ENCODE peak calls at places on chromosomes 16 and 17, in seven cellular contexts. A, Z, K, D, R, P and Y are unnamed samples.

GRCh38 chr16:70320121-70320520 is 21.1 kb downstream of the DDX19B start:
- DNase-seq in A (no peak), Z (no peak), K (no peak), D (no peak), R (no peak), P (no peak), Y (no peak)

GRCh38 chr16:74019608-74020007 is 277.0 kb upstream of the PSMD7 start:
- DNase-seq in A (no peak), Z (no peak), K (no peak), D (no peak), R (no peak), P (no peak), Y (no peak)

GRCh38 chr17:8222630-8223355 is 12.4 kb upstream of the AURKB start:
- DNase-seq in A (peak; percentile 93), Z (peak; percentile 90), K (peak; percentile 95), D (peak; percentile 95), R (peak; percentile 95), P (peak; percentile 95), Y (peak; percentile 98)

GRCh38 chr16:85166281-85166680 is 54.0 kb upstream of the CIBAR2 start:
- DNase-seq in A (no peak), Z (no peak), K (no peak), D (no peak), R (no peak), P (no peak), Y (no peak)

GRCh38 chr17:78263063-78263735 is 31.8 kb downstream of the TMEM235 start:
- DNase-seq in A (peak; percentile 58), Z (no peak), K (peak; percentile 77), D (peak; percentile 77), R (no peak), P (peak; percentile 57), Y (no peak)

GRCh38 chr16:48384305-48384981 is 770 bp downstream of the SIAH1 start:
- DNase-seq in A (peak; percentile 65), Z (no peak), K (peak; percentile 72), D (peak; percentile 78), R (peak; percentile 20), P (peak; percentile 71), Y (peak; percentile 52)

GRCh38 chr16:85028638-85029412 is 1.2 kb downstream of the KIAA0513 start:
- DNase-seq in A (peak; percentile 76), Z (peak; percentile 67), K (peak; percentile 44), D (peak; percentile 71), R (no peak), P (no peak), Y (peak; percentile 64)

GRCh38 chr17:33204701-33205100 is 88.4 kb downstream of the ASIC2 start:
- DNase-seq in A (no peak), Z (no peak), K (no peak), D (no peak), R (no peak), P (no peak), Y (no peak)

GRCh38 chr17:17813055-17813724 is 23.6 kb downstream of the SREBF1 start:
- DNase-seq in A (no peak), Z (no peak), K (no peak), D (no peak), R (no peak), P (no peak), Y (no peak)

GRCh38 chr17:57554826-57555635 is 190.1 kb downstream of the CCDC182 start:
- DNase-seq in A (no peak), Z (no peak), K (no peak), D (no peak), R (no peak), P (no peak), Y (no peak)

GRCh38 chr17:2713881-2714280 is 2.3 kb upstream of the CLUH start:
- DNase-seq in A (no peak), Z (no peak), K (no peak), D (no peak), R (no peak), P (no peak), Y (no peak)

GRCh38 chr16:68792465-68793324 is 50.6 kb upstream of the TANGO6 start:
- DNase-seq in A (peak; percentile 76), Z (no peak), K (peak; percentile 65), D (no peak), R (peak; percentile 58), P (no peak), Y (no peak)

GRCh38 chr16:1407749-1408148 is 6.8 kb downstream of the UNKL start:
- DNase-seq in A (no peak), Z (no peak), K (no peak), D (no peak), R (no peak), P (no peak), Y (no peak)

GRCh38 chr17:1709403-1709891 is 730 bp downstream of the TLCD2 start:
- DNase-seq in A (peak; percentile 29), Z (no peak), K (peak; percentile 60), D (no peak), R (no peak), P (no peak), Y (no peak)

GRCh38 chr17:73371285-73371684 is 59.5 kb upstream of the CDC42EP4 start:
- DNase-seq in A (no peak), Z (no peak), K (no peak), D (no peak), R (peak; percentile 84), P (no peak), Y (no peak)

GRCh38 chr17:43467981-43468541 is 15.7 kb upstream of the DHX8 start:
- DNase-seq in A (no peak), Z (no peak), K (no peak), D (no peak), R (peak; percentile 71), P (no peak), Y (peak; percentile 68)

GRCh38 chr16:86210403-86211193 is 299.7 kb upstream of the FOXF1 start:
- DNase-seq in A (no peak), Z (no peak), K (no peak), D (no peak), R (no peak), P (no peak), Y (no peak)

GRCh38 chr16:12690024-12690423 is 113.7 kb downstream of the CPPED1 start:
- DNase-seq in A (no peak), Z (no peak), K (no peak), D (no peak), R (no peak), P (no peak), Y (no peak)

GRCh38 chr17:10681866-10682446 is 15.4 kb downstream of the SCO1 start:
- DNase-seq in A (no peak), Z (no peak), K (no peak), D (no peak), R (peak; percentile 28), P (no peak), Y (no peak)

GRCh38 chr16:154223-155030 is 2.0 kb downstream of the HBZ start:
- DNase-seq in A (no peak), Z (no peak), K (no peak), D (no peak), R (peak; percentile 12), P (no peak), Y (no peak)
- H3K4me3 ChIP-seq in A (peak overlapping the region; percentile 37), Z (peak overlapping the region; percentile 31), K (peak overlapping the region; percentile 5), D (peak overlapping the region; percentile 27), R (peak overlapping the region; percentile 53), P (peak overlapping the region; percentile 65), Y (peak overlapping the region; percentile 31)

GRCh38 chr16:83138512-83138911 is 511.7 kb downstream of the CDH13 start:
- DNase-seq in A (no peak), Z (no peak), K (no peak), D (no peak), R (no peak), P (no peak), Y (no peak)

GRCh38 chr16:83137894-83138293 is 511.1 kb downstream of the CDH13 start:
- DNase-seq in A (no peak), Z (no peak), K (no peak), D (no peak), R (no peak), P (no peak), Y (no peak)

GRCh38 chr16:83136419-83136818 is 509.6 kb downstream of the CDH13 start:
- DNase-seq in A (no peak), Z (no peak), K (no peak), D (no peak), R (no peak), P (no peak), Y (no peak)

GRCh38 chr16:83136924-83137323 is 510.2 kb downstream of the CDH13 start:
- DNase-seq in A (no peak), Z (no peak), K (no peak), D (no peak), R (no peak), P (no peak), Y (no peak)

DNA sequence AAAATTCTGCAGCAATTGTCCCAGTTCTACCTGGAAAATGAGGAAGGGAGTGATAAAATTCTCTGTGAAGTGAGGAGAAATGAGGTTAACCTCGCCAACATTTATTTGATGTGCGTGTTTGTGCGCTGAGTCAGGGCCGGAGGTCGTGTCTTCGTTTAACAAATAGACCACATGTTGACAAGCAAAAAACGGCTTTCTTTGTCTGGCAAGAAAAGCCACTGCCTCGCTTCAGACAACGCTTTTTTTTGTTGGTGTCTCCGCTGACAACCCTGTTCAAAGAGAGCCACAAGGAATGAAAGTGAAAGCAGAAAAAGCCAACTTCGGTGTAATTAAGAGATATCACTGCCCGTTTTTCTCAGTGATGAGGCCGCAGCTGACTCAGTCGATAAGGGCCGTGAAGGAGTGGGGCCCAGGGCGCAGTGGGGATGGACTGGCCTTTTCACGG is 510.6 kb downstream of the CDH13 start:
- DNase-seq in A (peak; percentile 27), Z (peak; percentile 12), K (peak; percentile 28), D (peak; percentile 41), R (peak; percentile 75), P (no peak), Y (no peak)
- TF ChIP-seq CTCF in A (no peak), Z (no peak), K (no peak), D (no peak), R (no peak), P (no peak), Y (no peak)

DNA sequence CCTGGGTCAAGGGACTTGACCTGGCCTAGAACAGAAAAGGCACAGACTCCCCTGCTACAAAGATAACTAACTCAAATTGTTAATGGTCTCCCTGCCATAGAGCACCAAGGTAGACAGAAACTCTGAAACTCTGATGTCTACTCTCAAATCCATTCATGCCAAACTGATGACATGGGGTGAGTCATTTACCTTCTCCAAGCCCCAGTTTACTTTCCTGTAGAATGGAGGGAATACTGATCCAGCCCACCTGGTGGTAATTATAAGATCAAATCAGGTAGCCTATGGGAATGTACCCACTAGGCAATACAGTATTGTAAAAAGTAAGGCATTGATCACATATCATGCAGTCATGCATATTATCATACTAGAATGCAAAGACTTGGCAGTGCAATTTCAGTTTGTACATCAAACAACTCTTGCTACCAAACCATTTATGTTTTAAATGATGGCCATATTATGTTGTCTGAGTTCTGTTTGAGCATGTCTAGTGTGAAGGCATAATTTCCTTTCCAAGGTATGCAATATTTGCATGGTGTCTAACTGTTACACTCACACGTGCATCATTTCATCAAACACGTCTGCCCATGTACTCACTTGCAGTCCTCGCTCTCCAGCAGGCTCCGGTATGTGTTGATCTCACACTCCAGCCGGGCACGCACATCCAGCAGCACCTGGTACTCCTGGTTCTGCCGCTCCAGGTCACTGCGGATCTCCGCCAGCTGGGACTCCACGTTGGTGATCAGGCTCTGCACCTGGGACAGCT is 3.0 kb downstream of the KRT31 start:
- DNase-seq in A (no peak), Z (peak; percentile 16), K (no peak), D (no peak), R (no peak), P (no peak), Y (no peak)
- H3K27ac ChIP-seq in A (no peak overlapping the region), Z (no peak overlapping the region), K (no peak overlapping the region), D (no peak overlapping the region), R (no peak overlapping the region), P (no peak overlapping the region), Y (no peak overlapping the region)

GRCh38 chr16:7206469-7206868 is 126.2 kb upstream of the RBFOX1 start:
- DNase-seq in A (no peak), Z (no peak), K (no peak), D (no peak), R (no peak), P (no peak), Y (no peak)
- H3K4me3 ChIP-seq in A (no peak overlapping the region), Z (no peak overlapping the region), K (no peak overlapping the region), D (no peak overlapping the region), R (no peak overlapping the region), P (no peak overlapping the region), Y (no peak overlapping the region)